ENCODE peak calls at places on chromosome 21, in six cellular contexts. One of them, this sample, is unnamed.

GRCh38 chr21:45128613-45129226 is 54.3 kb downstream of the ADARB1 start:
- DNase-seq in uterus: peak; percentile 64
- DNase-seq in heart left ventricle: peak; percentile 88
- DNase-seq in A549: peak; percentile 74
- DNase-seq in HCT116: peak; percentile 53
- DNase-seq in IMR-90: peak; percentile 76
- DNase-seq in this sample: peak; percentile 62

GRCh38 chr21:45381865-45382697 is 22.9 kb upstream of the COL18A1 start:
- DNase-seq in IMR-90: no peak
- DNase-seq in HCT116: no peak
- DNase-seq in heart left ventricle: peak; percentile 50
- DNase-seq in A549: no peak
- DNase-seq in uterus: no peak
- DNase-seq in this sample: no peak

GRCh38 chr21:14071902-14072734 is 138.6 kb downstream of the LIPI start:
- DNase-seq in uterus: no peak
- DNase-seq in A549: no peak
- DNase-seq in heart left ventricle: no peak
- DNase-seq in IMR-90: no peak
- DNase-seq in HCT116: no peak
- DNase-seq in this sample: no peak

GRCh38 chr21:45010860-45011259 is 63.5 kb upstream of the ADARB1 start:
- DNase-seq in uterus: peak; percentile 9
- DNase-seq in heart left ventricle: no peak
- DNase-seq in HCT116: no peak
- DNase-seq in A549: no peak
- DNase-seq in IMR-90: no peak
- DNase-seq in this sample: no peak

GRCh38 chr21:45129231-45129923 is 55.0 kb downstream of the ADARB1 start:
- DNase-seq in IMR-90: peak; percentile 41
- DNase-seq in A549: no peak
- DNase-seq in uterus: no peak
- DNase-seq in HCT116: no peak
- DNase-seq in heart left ventricle: no peak
- DNase-seq in this sample: no peak

GRCh38 chr21:31630062-31630711 is 29.3 kb upstream of the SOD1 start:
- DNase-seq in IMR-90: peak; percentile 93
- DNase-seq in heart left ventricle: no peak
- DNase-seq in uterus: peak; percentile 44
- DNase-seq in A549: peak; percentile 79
- DNase-seq in HCT116: peak; percentile 75
- DNase-seq in this sample: no peak

GRCh38 chr21:31530918-31531705 is 128.4 kb upstream of the SOD1 start:
- DNase-seq in heart left ventricle: no peak
- DNase-seq in IMR-90: no peak
- DNase-seq in HCT116: no peak
- DNase-seq in A549: no peak
- DNase-seq in uterus: no peak
- DNase-seq in this sample: no peak

GRCh38 chr21:35190201-35190701 is 141.1 kb upstream of the RUNX1 start:
- DNase-seq in IMR-90: peak; percentile 21
- DNase-seq in heart left ventricle: no peak
- DNase-seq in HCT116: peak; percentile 58
- DNase-seq in A549: peak; percentile 25
- DNase-seq in uterus: no peak
- DNase-seq in this sample: no peak

GRCh38 chr21:26280715-26281310 is 110.2 kb upstream of the APP start:
- DNase-seq in HCT116: no peak
- DNase-seq in heart left ventricle: no peak
- DNase-seq in A549: no peak
- DNase-seq in IMR-90: no peak
- DNase-seq in uterus: no peak
- DNase-seq in this sample: no peak

GRCh38 chr21:40019076-40019475 is 151.8 kb downstream of the PCP4 start:
- DNase-seq in A549: no peak
- DNase-seq in heart left ventricle: no peak
- DNase-seq in IMR-90: no peak
- DNase-seq in uterus: no peak
- DNase-seq in HCT116: no peak
- DNase-seq in this sample: no peak

GRCh38 chr21:26405071-26405470 is 168.0 kb downstream of the CYYR1 start:
- DNase-seq in HCT116: no peak
- DNase-seq in IMR-90: peak; percentile 18
- DNase-seq in heart left ventricle: no peak
- DNase-seq in A549: no peak
- DNase-seq in uterus: no peak
- DNase-seq in this sample: no peak

GRCh38 chr21:35203093-35204021 is 154.3 kb upstream of the RUNX1 start:
- DNase-seq in uterus: no peak
- DNase-seq in heart left ventricle: no peak
- DNase-seq in A549: no peak
- DNase-seq in IMR-90: peak; percentile 93
- DNase-seq in HCT116: no peak
- DNase-seq in this sample: no peak

GRCh38 chr21:41449613-41450012 is 23.6 kb downstream of the MX1 start:
- DNase-seq in uterus: no peak
- DNase-seq in IMR-90: no peak
- DNase-seq in heart left ventricle: no peak
- DNase-seq in HCT116: no peak
- DNase-seq in A549: no peak
- DNase-seq in this sample: no peak

GRCh38 chr21:41453761-41454160 is 27.7 kb downstream of the MX1 start:
- DNase-seq in HCT116: no peak
- DNase-seq in A549: no peak
- DNase-seq in heart left ventricle: no peak
- DNase-seq in uterus: no peak
- DNase-seq in IMR-90: no peak
- DNase-seq in this sample: no peak

GRCh38 chr21:41447356-41447755 is 21.3 kb downstream of the MX1 start:
- DNase-seq in IMR-90: no peak
- DNase-seq in uterus: no peak
- DNase-seq in heart left ventricle: no peak
- DNase-seq in A549: no peak
- DNase-seq in HCT116: no peak
- DNase-seq in this sample: no peak

GRCh38 chr21:41453198-41453597 is 27.2 kb downstream of the MX1 start:
- DNase-seq in HCT116: no peak
- DNase-seq in IMR-90: no peak
- DNase-seq in uterus: no peak
- DNase-seq in A549: no peak
- DNase-seq in heart left ventricle: no peak
- DNase-seq in this sample: no peak

GRCh38 chr21:41451753-41452676 is 26.0 kb downstream of the MX1 start:
- DNase-seq in IMR-90: no peak
- DNase-seq in HCT116: no peak
- DNase-seq in heart left ventricle: no peak
- DNase-seq in A549: no peak
- DNase-seq in uterus: no peak
- DNase-seq in this sample: no peak
- TF ChIP-seq POLR2A in IMR-90: no peak
- TF ChIP-seq POLR2A in HCT116: no peak
- TF ChIP-seq POLR2A in heart left ventricle: no peak
- TF ChIP-seq POLR2A in A549: no peak
- TF ChIP-seq POLR2A in uterus: no peak
- TF ChIP-seq POLR2A in this sample: no peak

GRCh38 chr21:36988536-36988935 is 18.0 kb upstream of the RIPPLY3 start:
- DNase-seq in uterus: no peak
- DNase-seq in A549: no peak
- DNase-seq in HCT116: no peak
- DNase-seq in IMR-90: no peak
- DNase-seq in heart left ventricle: no peak
- DNase-seq in this sample: no peak
- TF ChIP-seq POLR2A in uterus: no peak
- TF ChIP-seq POLR2A in A549: no peak
- TF ChIP-seq POLR2A in HCT116: no peak
- TF ChIP-seq POLR2A in IMR-90: no peak
- TF ChIP-seq POLR2A in heart left ventricle: no peak
- TF ChIP-seq POLR2A in this sample: no peak

DNA sequence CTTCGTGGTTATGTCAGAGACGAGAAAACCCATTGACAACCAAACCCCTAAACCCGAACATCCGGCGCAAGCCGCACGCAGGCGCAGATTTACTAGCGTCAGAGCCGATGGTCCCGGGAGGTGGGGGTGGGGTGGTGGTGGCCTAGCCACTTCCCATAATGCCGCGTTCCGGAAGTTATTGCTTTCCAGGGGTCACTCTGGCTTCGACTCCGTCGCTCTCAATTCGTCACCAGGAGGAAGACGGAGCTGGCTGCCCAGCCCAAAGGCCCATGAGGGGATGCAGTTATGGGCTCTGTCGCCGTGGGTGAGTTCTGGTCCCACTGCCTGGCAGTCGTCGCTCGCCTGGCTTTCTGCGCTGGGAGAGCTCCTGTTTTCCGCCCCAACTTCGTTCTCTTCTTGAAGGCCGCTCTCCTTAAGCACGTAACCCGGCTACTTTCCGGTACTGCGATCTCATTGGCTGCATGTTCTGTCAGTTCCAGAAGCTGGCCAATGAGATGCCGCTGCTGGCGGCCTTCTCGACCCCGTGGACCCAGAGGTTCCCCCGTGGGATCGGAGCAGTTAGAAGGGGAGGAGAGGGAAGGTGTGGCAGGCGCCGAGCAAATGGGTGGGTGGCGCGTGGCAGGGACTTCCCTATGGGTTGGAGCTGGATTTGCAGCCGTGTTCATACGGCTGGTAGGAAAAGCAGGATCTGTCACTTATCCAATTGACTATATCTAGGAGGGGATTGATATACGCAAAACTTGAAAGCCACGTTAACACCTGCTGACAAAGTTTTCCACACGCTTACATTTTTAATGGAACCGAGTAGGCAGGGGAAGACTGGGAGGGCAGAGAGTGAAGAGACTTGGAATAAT is at the start of gene USP16:
- DNase-seq in uterus: peak; percentile 96
- DNase-seq in HCT116: peak; percentile 98
- DNase-seq in IMR-90: peak; percentile 99
- DNase-seq in A549: peak; percentile 98
- DNase-seq in heart left ventricle: peak; percentile 95
- DNase-seq in this sample: peak; percentile 98
- TF ChIP-seq POLR2A in uterus: peak; percentile 43
- TF ChIP-seq POLR2A in HCT116: peak; percentile 62
- TF ChIP-seq POLR2A in IMR-90: peak; percentile 93
- TF ChIP-seq POLR2A in A549: peak; percentile 6
- TF ChIP-seq POLR2A in heart left ventricle: peak; percentile 40
- TF ChIP-seq POLR2A in this sample: peak; percentile 80

DNA sequence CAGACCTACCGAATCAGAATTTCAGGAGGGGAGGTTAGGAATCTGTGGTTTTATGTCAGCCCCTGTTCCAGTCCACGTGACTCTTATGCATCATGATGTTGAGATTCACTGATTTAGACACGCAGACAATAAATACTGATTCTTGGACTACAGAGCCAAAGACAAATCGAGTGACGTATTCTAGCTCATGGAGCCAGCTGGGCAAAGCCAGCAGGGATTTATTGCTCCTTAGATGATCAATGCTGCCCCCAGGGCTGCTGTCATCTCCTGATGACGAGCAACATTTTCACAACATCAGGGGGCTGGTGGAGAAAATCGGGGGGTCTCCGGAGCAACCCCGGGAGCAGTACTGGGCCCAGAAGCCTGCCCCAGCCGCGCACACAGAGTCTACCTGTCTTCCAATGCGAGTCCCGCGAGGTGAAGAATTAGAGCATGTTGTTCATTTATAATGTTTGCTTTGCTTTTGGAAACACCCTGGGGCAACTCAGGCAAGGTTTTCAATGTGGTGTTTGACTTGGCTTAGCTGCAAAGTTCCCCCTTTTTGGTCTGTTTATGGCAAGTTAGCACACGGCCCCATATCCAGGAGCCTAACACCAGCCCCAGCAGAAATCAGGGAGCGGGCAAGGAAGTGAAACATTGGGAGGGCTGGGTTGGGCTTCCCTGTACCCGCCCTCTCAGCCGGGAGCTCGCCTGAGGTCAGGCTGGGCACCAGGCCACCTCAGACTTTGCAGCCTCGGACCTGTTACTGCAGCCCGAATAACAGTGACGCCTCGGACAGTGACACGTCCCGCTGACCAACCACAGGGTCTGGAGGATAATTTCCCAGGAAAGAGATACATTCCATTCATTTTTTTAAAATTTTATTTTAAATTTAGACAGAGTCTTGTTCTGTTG is 19.9 kb upstream of the CLDN14 start:
- DNase-seq in IMR-90: no peak
- DNase-seq in A549: no peak
- DNase-seq in uterus: peak; percentile 18
- DNase-seq in HCT116: no peak
- DNase-seq in heart left ventricle: no peak
- DNase-seq in this sample: no peak
- TF ChIP-seq POLR2A in IMR-90: no peak
- TF ChIP-seq POLR2A in A549: no peak
- TF ChIP-seq POLR2A in uterus: no peak
- TF ChIP-seq POLR2A in HCT116: no peak
- TF ChIP-seq POLR2A in heart left ventricle: no peak
- TF ChIP-seq POLR2A in this sample: no peak

This sample was measured in erythroblast.